ENCODE peak calls at places on chromosomes 5 and 9, in four cellular contexts. D, P, N and Q are unnamed samples.

GRCh38 chr5:14687023-14687665 is 22.6 kb downstream of the OTULIN start:
- DNase-seq in N (no peak), D (no peak), P (peak), Q (no peak)

GRCh38 chr5:137622850-137623249 is 113.0 kb downstream of the KLHL3 start:
- DNase-seq in P (peak), D (peak), N (no peak), Q (peak)

GRCh38 chr5:115366223-115366622 is 69.8 kb upstream of the CCDC112 start:
- DNase-seq in D (no peak), N (no peak), P (peak), Q (no peak)

GRCh38 chr5:88786217-88786560 is 96.8 kb downstream of the MEF2C start:
- DNase-seq in P (peak), D (no peak), N (no peak), Q (no peak)

GRCh38 chr9:125422853-125423252 is 161.2 kb downstream of the GAPVD1 start:
- DNase-seq in N (no peak), D (no peak), P (no peak), Q (no peak)

GRCh38 chr9:33250458-33250995 is 10.6 kb downstream of the SPINK4 start:
- DNase-seq in N (no peak), D (no peak), P (peak), Q (no peak)

GRCh38 chr5:153658151-153658550 is 167.7 kb downstream of the GRIA1 start:
- DNase-seq in P (no peak), N (no peak), D (no peak), Q (no peak)

GRCh38 chr9:108546223-108546622 is 309.6 kb downstream of the ACTL7B start:
- DNase-seq in D (no peak), N (no peak), P (peak), Q (no peak)

GRCh38 chr9:31034311-31034710 is 1350.1 kb upstream of the ACO1 start:
- DNase-seq in D (no peak), N (no peak), P (no peak), Q (no peak)

GRCh38 chr5:55993013-55993412 is 1.8 kb downstream of the IL6ST start:
- DNase-seq in D (no peak), N (no peak), P (peak), Q (no peak)

GRCh38 chr5:14009575-14009974 is 65.1 kb upstream of the DNAH5 start:
- DNase-seq in D (no peak), P (no peak), N (no peak), Q (no peak)

GRCh38 chr5:151029179-151029855 is 8.9 kb downstream of the GPX3 start:
- DNase-seq in P (no peak), N (no peak), D (no peak), Q (no peak)

DNA sequence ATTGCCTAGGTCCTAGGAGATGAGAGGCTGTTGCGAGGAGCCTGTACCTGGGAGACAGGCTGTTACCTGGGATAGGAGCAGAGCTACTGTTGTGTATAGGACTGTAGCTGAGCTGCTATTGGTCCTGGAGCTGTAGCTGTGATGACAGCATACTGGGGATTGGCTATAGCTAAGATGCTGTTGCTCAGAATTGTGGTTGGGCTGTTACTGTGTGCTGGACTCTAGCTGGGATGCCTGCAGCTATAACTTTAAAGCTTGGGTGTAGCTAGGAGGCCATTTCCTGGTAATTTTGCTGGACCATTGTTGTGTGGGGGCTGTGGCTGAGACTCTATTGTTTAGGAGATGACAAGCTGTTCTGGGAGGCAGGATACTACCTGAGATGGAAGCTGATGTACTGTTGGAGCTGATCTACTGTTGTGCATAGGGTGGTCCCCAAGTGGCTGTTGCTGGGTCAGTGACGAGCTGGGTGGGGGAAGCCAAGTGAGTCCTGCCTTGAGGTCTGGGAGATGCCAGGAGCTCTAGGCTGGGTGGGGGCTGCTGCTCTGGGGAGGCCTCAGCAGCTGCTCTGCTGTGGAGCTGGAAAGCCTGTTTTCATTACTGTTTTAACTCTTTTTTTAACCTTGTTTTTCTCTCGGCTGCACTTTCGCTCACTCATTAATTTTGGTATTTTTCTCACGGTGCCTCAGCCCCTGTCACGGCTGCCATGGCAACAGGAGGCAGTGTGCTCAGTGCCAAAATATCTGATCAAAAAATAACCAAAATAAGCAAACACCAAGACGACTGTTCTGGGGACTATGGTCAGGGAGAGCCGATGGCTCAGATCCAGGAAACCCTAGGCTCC is 3.0 kb upstream of the PCDH1 start:
- DNase-seq in D (peak), P (no peak), N (no peak), Q (no peak)
- H3K27ac ChIP-seq in D (peak), P (no peak), N (no peak), Q (no peak)

GRCh38 chr9:36902063-36902735 is 131.9 kb downstream of the PAX5 start:
- DNase-seq in P (no peak), D (no peak), N (no peak), Q (no peak)
- H3K27ac ChIP-seq in P (no peak), D (no peak), N (no peak), Q (no peak)

GRCh38 chr5:10556331-10556807 is 7.5 kb upstream of the ANKRD33B start:
- DNase-seq in P (peak), N (no peak), D (no peak), Q (no peak)

GRCh38 chr5:10556893-10557746 is 6.8 kb upstream of the ANKRD33B start:
- DNase-seq in P (no peak), D (no peak), N (no peak), Q (no peak)

GRCh38 chr5:10559151-10559550 is 4.7 kb upstream of the ANKRD33B start:
- DNase-seq in D (no peak), P (no peak), N (no peak), Q (no peak)

GRCh38 chr5:10559883-10560282 is 4.0 kb upstream of the ANKRD33B start:
- DNase-seq in P (no peak), N (no peak), D (no peak), Q (no peak)

GRCh38 chr5:10557747-10558295 is 6.0 kb upstream of the ANKRD33B start:
- DNase-seq in D (no peak), P (no peak), N (no peak), Q (no peak)
- H3K27ac ChIP-seq in D (no peak), P (no peak), N (no peak), Q (no peak)

DNA sequence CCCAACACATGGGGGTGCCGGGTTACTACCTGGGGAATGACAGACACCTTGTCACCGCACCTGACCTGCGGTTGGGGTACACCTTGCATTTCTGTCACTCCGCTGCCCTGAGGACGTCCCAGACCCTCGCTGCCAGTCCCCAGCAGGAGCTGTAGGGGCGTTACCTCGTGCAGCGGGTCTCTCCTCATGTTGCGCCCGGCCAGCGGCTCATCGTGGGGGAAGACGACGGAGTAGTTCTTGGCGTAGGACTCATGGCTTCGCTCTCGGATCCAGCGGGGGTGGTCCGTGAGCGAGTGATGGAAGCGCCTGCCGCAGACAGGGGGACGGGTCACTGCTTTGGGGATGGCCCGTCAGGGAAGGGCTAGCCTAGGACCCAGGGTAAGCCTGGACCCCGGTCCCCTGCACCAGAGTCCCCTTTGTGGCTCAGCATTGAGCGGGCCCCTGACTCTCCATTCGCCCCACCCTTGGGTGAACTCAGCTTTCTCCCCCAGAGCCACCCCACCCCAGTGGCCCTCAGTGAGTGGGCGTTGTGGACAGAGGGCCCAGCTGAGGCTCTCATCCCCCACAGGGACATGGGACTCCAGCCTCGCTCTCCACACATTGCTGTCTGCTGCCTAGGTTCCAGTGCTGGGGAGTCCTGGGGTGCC is 29.9 kb downstream of the SARDH start:
- DNase-seq in D (no peak), P (no peak), N (peak), Q (no peak)
- H3K27ac ChIP-seq in D (no peak), P (no peak), N (no peak), Q (no peak)

DNA sequence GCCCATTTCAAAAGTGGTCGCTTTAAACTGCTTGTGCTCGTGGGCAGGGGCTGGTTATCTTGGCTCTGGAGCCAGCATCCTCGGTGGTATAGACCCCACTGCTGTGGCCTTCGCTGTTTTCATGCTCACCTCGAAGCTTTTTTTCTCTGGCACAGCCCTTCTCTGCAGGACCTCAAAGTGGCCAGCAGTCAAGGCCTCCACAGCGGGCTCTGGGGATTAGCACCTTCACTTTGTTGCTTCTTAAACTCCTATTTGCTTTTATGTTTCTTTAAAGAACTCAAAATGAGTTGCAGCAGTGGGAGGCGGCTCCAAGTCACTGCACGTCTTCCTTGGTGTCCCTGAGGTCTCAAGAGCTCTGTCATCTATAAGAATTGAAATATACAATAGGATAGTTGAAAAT is 165.1 kb downstream of the CACNA1B start:
- DNase-seq in P (no peak), D (no peak), N (no peak), Q (no peak)
- H3K27ac ChIP-seq in P (no peak), D (no peak), N (no peak), Q (no peak)

GRCh38 chr5:149817539-149817938 is 87.4 kb downstream of the PPARGC1B start:
- DNase-seq in P (no peak), D (no peak), N (no peak), Q (no peak)
- H3K27ac ChIP-seq in P (no peak), D (no peak), N (no peak), Q (no peak)

DNA sequence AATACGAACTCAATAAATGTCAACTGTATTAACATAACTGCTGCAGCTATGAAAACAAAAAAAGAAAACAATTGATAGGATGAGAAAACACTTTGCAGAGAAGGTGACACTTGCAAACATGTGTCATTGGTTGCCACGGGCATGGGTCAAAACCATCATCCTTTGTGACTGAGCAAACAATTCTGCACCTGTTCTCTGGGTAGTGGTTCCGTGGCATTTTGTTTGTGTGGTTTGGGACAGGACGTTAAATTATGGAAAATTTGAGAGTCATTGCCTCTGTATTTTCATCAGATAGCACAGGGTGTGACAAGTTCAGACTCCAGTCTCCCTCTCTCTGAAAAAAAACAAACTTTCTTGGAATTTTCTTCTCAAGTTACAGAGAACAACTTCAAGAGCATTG is 113.4 kb upstream of the HMHB1 start:
- DNase-seq in N (no peak), D (no peak), P (no peak), Q (no peak)
- H3K27ac ChIP-seq in N (no peak), D (no peak), P (no peak), Q (no peak)

GRCh38 chr9:97571664-97572063 is 61.5 kb downstream of the TSTD2 start:
- DNase-seq in N (no peak), P (peak), D (no peak), Q (no peak)
- H3K27ac ChIP-seq in N (no peak), P (no peak), D (no peak), Q (no peak)